ENCODE peak calls at places on chromosomes 16 and 17, in nine cellular contexts. One of them, this sample, is unnamed.

GRCh38 chr16:85607331-85607765 is 5.8 kb upstream of the GSE1 start:
- DNase-seq in NCI-H2171 treated with DMSO at 0.1 percent for 48 hours: no peak
- DNase-seq in heart left ventricle: no peak
- DNase-seq in ovary: no peak
- DNase-seq in Ammon's horn: no peak
- DNase-seq in A549: no peak
- DNase-seq in activated T-cell treated with anti-CD3 and anti-CD28 coated beads, Interleukin-2, amount 50 U/mL, for 4 hours: no peak
- DNase-seq in T1000: no peak
- DNase-seq in pons: no peak
- DNase-seq in this sample: no peak

GRCh38 chr16:68347605-68348004 is 36.8 kb downstream of the PRMT7 start:
- DNase-seq in NCI-H2171 treated with DMSO at 0.1 percent for 48 hours: no peak
- DNase-seq in heart left ventricle: no peak
- DNase-seq in ovary: no peak
- DNase-seq in Ammon's horn: no peak
- DNase-seq in A549: no peak
- DNase-seq in activated T-cell treated with anti-CD3 and anti-CD28 coated beads, Interleukin-2, amount 50 U/mL, for 4 hours: no peak
- DNase-seq in T1000: no peak
- DNase-seq in pons: no peak
- DNase-seq in this sample: no peak

GRCh38 chr17:36501351-36501750 is 14.9 kb downstream of the ZNHIT3 start:
- DNase-seq in NCI-H2171 treated with DMSO at 0.1 percent for 48 hours: no peak
- DNase-seq in heart left ventricle: no peak
- DNase-seq in ovary: no peak
- DNase-seq in Ammon's horn: no peak
- DNase-seq in A549: no peak
- DNase-seq in activated T-cell treated with anti-CD3 and anti-CD28 coated beads, Interleukin-2, amount 50 U/mL, for 4 hours: no peak
- DNase-seq in T1000: no peak
- DNase-seq in pons: no peak
- DNase-seq in this sample: no peak

GRCh38 chr16:48503779-48504178 is 106.2 kb downstream of the N4BP1 start:
- DNase-seq in NCI-H2171 treated with DMSO at 0.1 percent for 48 hours: peak
- DNase-seq in heart left ventricle: peak
- DNase-seq in ovary: peak
- DNase-seq in Ammon's horn: no peak
- DNase-seq in A549: no peak
- DNase-seq in activated T-cell treated with anti-CD3 and anti-CD28 coated beads, Interleukin-2, amount 50 U/mL, for 4 hours: no peak
- DNase-seq in T1000: no peak
- DNase-seq in pons: no peak
- DNase-seq in this sample: no peak

GRCh38 chr17:44919885-44920564 is 4.7 kb upstream of the GFAP start:
- DNase-seq in NCI-H2171 treated with DMSO at 0.1 percent for 48 hours: peak
- DNase-seq in heart left ventricle: peak
- DNase-seq in ovary: peak
- DNase-seq in Ammon's horn: peak
- DNase-seq in A549: peak
- DNase-seq in activated T-cell treated with anti-CD3 and anti-CD28 coated beads, Interleukin-2, amount 50 U/mL, for 4 hours: peak
- DNase-seq in T1000: peak
- DNase-seq in pons: peak
- DNase-seq in this sample: peak

GRCh38 chr16:2770781-2771111 is 6.3 kb downstream of the ELOB start:
- DNase-seq in NCI-H2171 treated with DMSO at 0.1 percent for 48 hours: no peak
- DNase-seq in heart left ventricle: no peak
- DNase-seq in ovary: no peak
- DNase-seq in Ammon's horn: no peak
- DNase-seq in A549: no peak
- DNase-seq in activated T-cell treated with anti-CD3 and anti-CD28 coated beads, Interleukin-2, amount 50 U/mL, for 4 hours: no peak
- DNase-seq in T1000: no peak
- DNase-seq in pons: no peak
- DNase-seq in this sample: no peak

GRCh38 chr17:10737168-10737622 is 7.4 kb upstream of the TMEM220 start:
- DNase-seq in NCI-H2171 treated with DMSO at 0.1 percent for 48 hours: peak
- DNase-seq in heart left ventricle: peak
- DNase-seq in ovary: peak
- DNase-seq in Ammon's horn: peak
- DNase-seq in A549: peak
- DNase-seq in activated T-cell treated with anti-CD3 and anti-CD28 coated beads, Interleukin-2, amount 50 U/mL, for 4 hours: no peak
- DNase-seq in T1000: no peak
- DNase-seq in pons: peak
- DNase-seq in this sample: peak

GRCh38 chr17:19457830-19458271 is 46.8 kb downstream of the RNF112 start:
- DNase-seq in NCI-H2171 treated with DMSO at 0.1 percent for 48 hours: no peak
- DNase-seq in heart left ventricle: no peak
- DNase-seq in ovary: no peak
- DNase-seq in Ammon's horn: no peak
- DNase-seq in A549: no peak
- DNase-seq in activated T-cell treated with anti-CD3 and anti-CD28 coated beads, Interleukin-2, amount 50 U/mL, for 4 hours: no peak
- DNase-seq in T1000: no peak
- DNase-seq in pons: no peak
- DNase-seq in this sample: no peak

GRCh38 chr16:53768167-53768566 is 64.2 kb downstream of the FTO start:
- DNase-seq in NCI-H2171 treated with DMSO at 0.1 percent for 48 hours: no peak
- DNase-seq in heart left ventricle: no peak
- DNase-seq in ovary: no peak
- DNase-seq in Ammon's horn: no peak
- DNase-seq in A549: no peak
- DNase-seq in activated T-cell treated with anti-CD3 and anti-CD28 coated beads, Interleukin-2, amount 50 U/mL, for 4 hours: no peak
- DNase-seq in T1000: no peak
- DNase-seq in pons: no peak
- DNase-seq in this sample: no peak

GRCh38 chr16:11671676-11672075 is 3.4 kb downstream of the SNN start:
- DNase-seq in NCI-H2171 treated with DMSO at 0.1 percent for 48 hours: no peak
- DNase-seq in heart left ventricle: no peak
- DNase-seq in ovary: no peak
- DNase-seq in Ammon's horn: no peak
- DNase-seq in A549: no peak
- DNase-seq in activated T-cell treated with anti-CD3 and anti-CD28 coated beads, Interleukin-2, amount 50 U/mL, for 4 hours: no peak
- DNase-seq in T1000: no peak
- DNase-seq in pons: no peak
- DNase-seq in this sample: no peak

GRCh38 chr17:77385750-77386501 is 245.2 kb downstream of the SEC14L1 start:
- DNase-seq in NCI-H2171 treated with DMSO at 0.1 percent for 48 hours: no peak
- DNase-seq in heart left ventricle: peak
- DNase-seq in ovary: peak
- DNase-seq in Ammon's horn: no peak
- DNase-seq in A549: no peak
- DNase-seq in activated T-cell treated with anti-CD3 and anti-CD28 coated beads, Interleukin-2, amount 50 U/mL, for 4 hours: no peak
- DNase-seq in T1000: peak
- DNase-seq in pons: no peak
- DNase-seq in this sample: no peak

GRCh38 chr16:2987854-2988253 is 7.6 kb upstream of the PKMYT1 start:
- DNase-seq in NCI-H2171 treated with DMSO at 0.1 percent for 48 hours: peak
- DNase-seq in heart left ventricle: no peak
- DNase-seq in ovary: no peak
- DNase-seq in Ammon's horn: no peak
- DNase-seq in A549: no peak
- DNase-seq in activated T-cell treated with anti-CD3 and anti-CD28 coated beads, Interleukin-2, amount 50 U/mL, for 4 hours: no peak
- DNase-seq in T1000: no peak
- DNase-seq in pons: no peak
- DNase-seq in this sample: no peak

GRCh38 chr16:24635900-24636610 is 93.4 kb upstream of the TNRC6A start:
- DNase-seq in NCI-H2171 treated with DMSO at 0.1 percent for 48 hours: peak
- DNase-seq in heart left ventricle: peak
- DNase-seq in ovary: peak
- DNase-seq in Ammon's horn: peak
- DNase-seq in A549: peak
- DNase-seq in activated T-cell treated with anti-CD3 and anti-CD28 coated beads, Interleukin-2, amount 50 U/mL, for 4 hours: no peak
- DNase-seq in T1000: peak
- DNase-seq in pons: peak
- DNase-seq in this sample: peak

GRCh38 chr16:49664221-49665215 is 191.4 kb downstream of the ZNF423 start:
- DNase-seq in NCI-H2171 treated with DMSO at 0.1 percent for 48 hours: no peak
- DNase-seq in heart left ventricle: peak
- DNase-seq in ovary: peak
- DNase-seq in Ammon's horn: no peak
- DNase-seq in A549: no peak
- DNase-seq in activated T-cell treated with anti-CD3 and anti-CD28 coated beads, Interleukin-2, amount 50 U/mL, for 4 hours: no peak
- DNase-seq in T1000: no peak
- DNase-seq in pons: no peak
- DNase-seq in this sample: no peak

GRCh38 chr17:42585353-42585752 is 7.8 kb upstream of the PSMC3IP start:
- DNase-seq in NCI-H2171 treated with DMSO at 0.1 percent for 48 hours: no peak
- DNase-seq in heart left ventricle: no peak
- DNase-seq in ovary: no peak
- DNase-seq in Ammon's horn: no peak
- DNase-seq in A549: no peak
- DNase-seq in activated T-cell treated with anti-CD3 and anti-CD28 coated beads, Interleukin-2, amount 50 U/mL, for 4 hours: no peak
- DNase-seq in T1000: no peak
- DNase-seq in pons: no peak
- DNase-seq in this sample: no peak

GRCh38 chr16:48204825-48205151 is 39.3 kb upstream of the LONP2 start:
- DNase-seq in NCI-H2171 treated with DMSO at 0.1 percent for 48 hours: no peak
- DNase-seq in heart left ventricle: no peak
- DNase-seq in ovary: no peak
- DNase-seq in Ammon's horn: no peak
- DNase-seq in A549: no peak
- DNase-seq in activated T-cell treated with anti-CD3 and anti-CD28 coated beads, Interleukin-2, amount 50 U/mL, for 4 hours: no peak
- DNase-seq in T1000: no peak
- DNase-seq in pons: no peak
- DNase-seq in this sample: no peak

GRCh38 chr16:81473066-81473488 is 28.5 kb downstream of the CMIP start:
- DNase-seq in NCI-H2171 treated with DMSO at 0.1 percent for 48 hours: no peak
- DNase-seq in heart left ventricle: no peak
- DNase-seq in ovary: no peak
- DNase-seq in Ammon's horn: no peak
- DNase-seq in A549: no peak
- DNase-seq in activated T-cell treated with anti-CD3 and anti-CD28 coated beads, Interleukin-2, amount 50 U/mL, for 4 hours: no peak
- DNase-seq in T1000: no peak
- DNase-seq in pons: no peak
- DNase-seq in this sample: no peak

GRCh38 chr16:14436410-14436955 is 193.6 kb downstream of the PARN start:
- DNase-seq in NCI-H2171 treated with DMSO at 0.1 percent for 48 hours: no peak
- DNase-seq in heart left ventricle: no peak
- DNase-seq in ovary: no peak
- DNase-seq in Ammon's horn: no peak
- DNase-seq in A549: no peak
- DNase-seq in activated T-cell treated with anti-CD3 and anti-CD28 coated beads, Interleukin-2, amount 50 U/mL, for 4 hours: no peak
- DNase-seq in T1000: no peak
- DNase-seq in pons: peak
- DNase-seq in this sample: no peak

GRCh38 chr16:26525856-26526255 is 540.9 kb upstream of the C16orf82 start:
- DNase-seq in NCI-H2171 treated with DMSO at 0.1 percent for 48 hours: no peak
- DNase-seq in heart left ventricle: no peak
- DNase-seq in ovary: no peak
- DNase-seq in Ammon's horn: no peak
- DNase-seq in A549: no peak
- DNase-seq in activated T-cell treated with anti-CD3 and anti-CD28 coated beads, Interleukin-2, amount 50 U/mL, for 4 hours: no peak
- DNase-seq in T1000: no peak
- DNase-seq in pons: no peak
- DNase-seq in this sample: no peak

GRCh38 chr16:30535777-30536190 is 1.1 kb upstream of the ZNF747 start:
- DNase-seq in NCI-H2171 treated with DMSO at 0.1 percent for 48 hours: peak
- DNase-seq in heart left ventricle: peak
- DNase-seq in ovary: peak
- DNase-seq in Ammon's horn: peak
- DNase-seq in A549: peak
- DNase-seq in activated T-cell treated with anti-CD3 and anti-CD28 coated beads, Interleukin-2, amount 50 U/mL, for 4 hours: peak
- DNase-seq in T1000: no peak
- DNase-seq in pons: peak
- DNase-seq in this sample: peak

GRCh38 chr16:27746076-27746855 is 196.3 kb downstream of the KATNIP start:
- DNase-seq in NCI-H2171 treated with DMSO at 0.1 percent for 48 hours: no peak
- DNase-seq in heart left ventricle: no peak
- DNase-seq in ovary: no peak
- DNase-seq in Ammon's horn: peak
- DNase-seq in A549: no peak
- DNase-seq in activated T-cell treated with anti-CD3 and anti-CD28 coated beads, Interleukin-2, amount 50 U/mL, for 4 hours: no peak
- DNase-seq in T1000: no peak
- DNase-seq in pons: peak
- DNase-seq in this sample: no peak

GRCh38 chr16:10981697-10982216 is 37.4 kb downstream of the CLEC16A start:
- DNase-seq in NCI-H2171 treated with DMSO at 0.1 percent for 48 hours: peak
- DNase-seq in heart left ventricle: no peak
- DNase-seq in ovary: no peak
- DNase-seq in Ammon's horn: no peak
- DNase-seq in A549: peak
- DNase-seq in activated T-cell treated with anti-CD3 and anti-CD28 coated beads, Interleukin-2, amount 50 U/mL, for 4 hours: peak
- DNase-seq in T1000: no peak
- DNase-seq in pons: no peak
- DNase-seq in this sample: no peak

GRCh38 chr17:77889866-77890760 is 68.4 kb upstream of the TNRC6C start:
- DNase-seq in NCI-H2171 treated with DMSO at 0.1 percent for 48 hours: no peak
- DNase-seq in heart left ventricle: no peak
- DNase-seq in ovary: no peak
- DNase-seq in Ammon's horn: no peak
- DNase-seq in A549: no peak
- DNase-seq in activated T-cell treated with anti-CD3 and anti-CD28 coated beads, Interleukin-2, amount 50 U/mL, for 4 hours: no peak
- DNase-seq in T1000: no peak
- DNase-seq in pons: no peak
- DNase-seq in this sample: no peak

GRCh38 chr16:19883296-19883951 is 1.2 kb downstream of the GPRC5B start:
- DNase-seq in NCI-H2171 treated with DMSO at 0.1 percent for 48 hours: peak
- DNase-seq in heart left ventricle: peak
- DNase-seq in ovary: peak
- DNase-seq in Ammon's horn: peak
- DNase-seq in A549: no peak
- DNase-seq in activated T-cell treated with anti-CD3 and anti-CD28 coated beads, Interleukin-2, amount 50 U/mL, for 4 hours: no peak
- DNase-seq in T1000: no peak
- DNase-seq in pons: peak
- DNase-seq in this sample: peak

GRCh38 chr16:69839798-69840409 is 77.8 kb downstream of the WWP2 start:
- DNase-seq in NCI-H2171 treated with DMSO at 0.1 percent for 48 hours: peak
- DNase-seq in heart left ventricle: peak
- DNase-seq in ovary: no peak
- DNase-seq in Ammon's horn: peak
- DNase-seq in A549: no peak
- DNase-seq in activated T-cell treated with anti-CD3 and anti-CD28 coated beads, Interleukin-2, amount 50 U/mL, for 4 hours: no peak
- DNase-seq in T1000: no peak
- DNase-seq in pons: peak
- DNase-seq in this sample: peak

GRCh38 chr16:24098896-24099295 is 157.2 kb upstream of the CACNG3 start:
- DNase-seq in NCI-H2171 treated with DMSO at 0.1 percent for 48 hours: no peak
- DNase-seq in heart left ventricle: no peak
- DNase-seq in ovary: no peak
- DNase-seq in Ammon's horn: no peak
- DNase-seq in A549: no peak
- DNase-seq in activated T-cell treated with anti-CD3 and anti-CD28 coated beads, Interleukin-2, amount 50 U/mL, for 4 hours: no peak
- DNase-seq in T1000: no peak
- DNase-seq in pons: no peak
- DNase-seq in this sample: no peak

GRCh38 chr17:50211249-50212120 is 10.1 kb upstream of the COL1A1 start:
- DNase-seq in NCI-H2171 treated with DMSO at 0.1 percent for 48 hours: no peak
- DNase-seq in heart left ventricle: no peak
- DNase-seq in ovary: peak
- DNase-seq in Ammon's horn: no peak
- DNase-seq in A549: no peak
- DNase-seq in activated T-cell treated with anti-CD3 and anti-CD28 coated beads, Interleukin-2, amount 50 U/mL, for 4 hours: no peak
- DNase-seq in T1000: no peak
- DNase-seq in pons: no peak
- DNase-seq in this sample: no peak

GRCh38 chr16:56807011-56807675 is 57.9 kb upstream of the SLC12A3 start:
- DNase-seq in NCI-H2171 treated with DMSO at 0.1 percent for 48 hours: no peak
- DNase-seq in heart left ventricle: no peak
- DNase-seq in ovary: no peak
- DNase-seq in Ammon's horn: no peak
- DNase-seq in A549: peak
- DNase-seq in activated T-cell treated with anti-CD3 and anti-CD28 coated beads, Interleukin-2, amount 50 U/mL, for 4 hours: no peak
- DNase-seq in T1000: no peak
- DNase-seq in pons: no peak
- DNase-seq in this sample: no peak

GRCh38 chr16:75377971-75378386 is 55.3 kb downstream of the CFDP1 start:
- DNase-seq in NCI-H2171 treated with DMSO at 0.1 percent for 48 hours: peak
- DNase-seq in heart left ventricle: no peak
- DNase-seq in ovary: no peak
- DNase-seq in Ammon's horn: peak
- DNase-seq in A549: peak
- DNase-seq in activated T-cell treated with anti-CD3 and anti-CD28 coated beads, Interleukin-2, amount 50 U/mL, for 4 hours: no peak
- DNase-seq in T1000: peak
- DNase-seq in pons: peak
- DNase-seq in this sample: peak

GRCh38 chr17:77512062-77512946 is 371.5 kb downstream of the SEC14L1 start:
- DNase-seq in NCI-H2171 treated with DMSO at 0.1 percent for 48 hours: no peak
- DNase-seq in heart left ventricle: no peak
- DNase-seq in ovary: no peak
- DNase-seq in Ammon's horn: no peak
- DNase-seq in A549: no peak
- DNase-seq in activated T-cell treated with anti-CD3 and anti-CD28 coated beads, Interleukin-2, amount 50 U/mL, for 4 hours: no peak
- DNase-seq in T1000: no peak
- DNase-seq in pons: no peak
- DNase-seq in this sample: no peak

GRCh38 chr16:13909872-13910303 is 10.1 kb upstream of the ERCC4 start:
- DNase-seq in NCI-H2171 treated with DMSO at 0.1 percent for 48 hours: no peak
- DNase-seq in heart left ventricle: peak
- DNase-seq in ovary: peak
- DNase-seq in Ammon's horn: peak
- DNase-seq in A549: peak
- DNase-seq in activated T-cell treated with anti-CD3 and anti-CD28 coated beads, Interleukin-2, amount 50 U/mL, for 4 hours: no peak
- DNase-seq in T1000: no peak
- DNase-seq in pons: peak
- DNase-seq in this sample: no peak